ENCODE peak calls at places on chromosomes 13 and 19, in five cellular contexts. V is testis; F is activated CD4-positive, alpha-beta T cell treated with anti-CD3 and anti-CD28 coated beads for 24 hours; B is AG04450; O is CD8-positive, alpha-beta memory T cell. S is an unnamed sample.
A peak's percentile ranks its signal among the peaks of the same experiment; 100 is the strongest.

GRCh38 chr13:44565881-44566280 is 10.2 kb downstream of the TSC22D1 start:
- DNase-seq in V (no peak), F (no peak), B (no peak), O (no peak), S (no peak)

GRCh38 chr19:50432221-50432626 is 468 bp upstream of the MYBPC2 start:
- DNase-seq in V (no peak), F (no peak), B (no peak), O (no peak), S (no peak)

GRCh38 chr19:4543856-4544647 is 4.2 kb upstream of the LRG1 start:
- DNase-seq in V (no peak), F (no peak), B (no peak), O (no peak), S (no peak)

GRCh38 chr19:16849168-16849567 is 20.0 kb downstream of the SIN3B start:
- DNase-seq in V (no peak), F (no peak), B (no peak), O (no peak), S (no peak)

GRCh38 chr13:57063007-57063406 is 77.7 kb upstream of the PRR20A start:
- DNase-seq in V (no peak), F (no peak), B (no peak), O (no peak), S (no peak)

GRCh38 chr13:94657167-94657566 is 55.2 kb downstream of the SOX21 start:
- DNase-seq in V (no peak), F (no peak), B (no peak), O (no peak), S (no peak)

GRCh38 chr19:2250765-2251576 is 1.8 kb downstream of the AMH start:
- DNase-seq in V (no peak), F (no peak), B (no peak), O (no peak), S (no peak)

GRCh38 chr13:98977568-98978270 is at the start of gene DOCK9:
- DNase-seq in V (peak; percentile 79), F (no peak), B (no peak), O (no peak), S (no peak)

S was measured in immature natural killer cell.